ENCODE peak calls at places on chromosomes 13 and 19, in eight cellular contexts. G is astrocyte; H is pancreas; O is PC-3; Y is IMR-90; U is CD8-positive, alpha-beta memory T cell; W is H9; R is OCI-LY7. Z is an unnamed sample.

GRCh38 chr13:90899411-90899810 is 448.1 kb upstream of the MIR17HG start:
- DNase-seq in G (no peak), H (no peak), O (no peak), Y (no peak), U (no peak), W (no peak), R (no peak), Z (no peak)

GRCh38 chr13:111953546-111954178 is 113.3 kb upstream of the SOX1 start:
- DNase-seq in G (no peak), H (no peak), O (no peak), Y (no peak), U (no peak), W (peak), R (no peak), Z (no peak)

GRCh38 chr19:51256053-51256682 is 5.3 kb downstream of the SIGLECL1 start:
- DNase-seq in G (no peak), H (no peak), O (no peak), Y (no peak), U (no peak), W (no peak), R (no peak), Z (no peak)

GRCh38 chr19:40193587-40193849 is 2.3 kb downstream of the MAP3K10 start:
- DNase-seq in G (peak), H (no peak), O (no peak), Y (peak), U (no peak), W (no peak), R (no peak), Z (no peak)

GRCh38 chr19:50387868-50388245 is 3.7 kb downstream of the POLD1 start:
- DNase-seq in G (no peak), H (no peak), O (no peak), Y (no peak), U (no peak), W (no peak), R (no peak), Z (no peak)

GRCh38 chr13:91119643-91120042 is 227.8 kb upstream of the MIR17HG start:
- DNase-seq in G (no peak), H (no peak), O (no peak), Y (no peak), U (no peak), W (no peak), R (no peak), Z (no peak)

GRCh38 chr13:111121421-111121820 is 6.3 kb downstream of the ARHGEF7 start:
- DNase-seq in G (no peak), H (no peak), O (no peak), Y (no peak), U (no peak), W (no peak), R (no peak), Z (no peak)

GRCh38 chr13:100115693-100116254 is 26.9 kb downstream of the PCCA start:
- DNase-seq in G (no peak), H (no peak), O (no peak), Y (no peak), U (no peak), W (no peak), R (no peak), Z (no peak)

GRCh38 chr19:4068058-4068966 is 1.6 kb upstream of the ZBTB7A start:
- DNase-seq in G (no peak), H (no peak), O (no peak), Y (no peak), U (no peak), W (no peak), R (peak), Z (no peak)

GRCh38 chr19:39735688-39736087 is 2.1 kb downstream of the CLC start:
- DNase-seq in G (no peak), H (no peak), O (no peak), Y (no peak), U (no peak), W (no peak), R (no peak), Z (no peak)

GRCh38 chr13:112693831-112694497 is 4.1 kb downstream of the ATP11A start:
- DNase-seq in G (peak), H (no peak), O (peak), Y (peak), U (no peak), W (peak), R (no peak), Z (peak)

GRCh38 chr19:39342647-39343305 is 555 bp downstream of the SAMD4B start:
- DNase-seq in G (no peak), H (no peak), O (no peak), Y (no peak), U (no peak), W (no peak), R (no peak), Z (no peak)

GRCh38 chr19:35903550-35904179 is 1.3 kb downstream of the HCST start:
- DNase-seq in G (peak), H (peak), O (peak), Y (peak), U (peak), W (peak), R (peak), Z (peak)

GRCh38 chr19:44576843-44577565 is 36.4 kb upstream of the IGSF23 start:
- DNase-seq in G (peak), H (no peak), O (peak), Y (peak), U (no peak), W (peak), R (peak), Z (peak)

GRCh38 chr19:53612762-53613526 is 18.9 kb upstream of the DPRX start:
- DNase-seq in G (no peak), H (no peak), O (peak), Y (no peak), U (no peak), W (peak), R (no peak), Z (no peak)

GRCh38 chr19:32464279-32464678 is 58.7 kb downstream of the DPY19L3 start:
- DNase-seq in G (no peak), H (no peak), O (peak), Y (peak), U (no peak), W (no peak), R (peak), Z (peak)

GRCh38 chr13:79560954-79561353 is 80.0 kb downstream of the NDFIP2 start:
- DNase-seq in G (no peak), H (no peak), O (peak), Y (no peak), U (no peak), W (no peak), R (no peak), Z (no peak)

GRCh38 chr13:76293751-76294150 is 592.5 kb downstream of the KCTD12 start:
- DNase-seq in G (no peak), H (no peak), O (peak), Y (no peak), U (no peak), W (no peak), R (no peak), Z (peak)

GRCh38 chr19:1985588-1986356 is 29.7 kb downstream of the BTBD2 start:
- DNase-seq in G (no peak), H (no peak), O (no peak), Y (no peak), U (no peak), W (peak), R (no peak), Z (no peak)

GRCh38 chr19:41359741-41360140 is 4.2 kb downstream of the B9D2 start:
- DNase-seq in G (no peak), H (no peak), O (no peak), Y (no peak), U (no peak), W (no peak), R (no peak), Z (no peak)

GRCh38 chr19:32201661-32202060 is 143.7 kb upstream of the ZNF507 start:
- DNase-seq in G (no peak), H (no peak), O (no peak), Y (no peak), U (no peak), W (no peak), R (no peak), Z (no peak)

GRCh38 chr19:11496391-11497163 is 9.1 kb downstream of the ZNF653 start:
- DNase-seq in G (peak), H (peak), O (peak), Y (peak), U (peak), W (peak), R (peak), Z (peak)

GRCh38 chr13:80504453-80504852 is 163.5 kb upstream of the SPRY2 start:
- DNase-seq in G (no peak), H (no peak), O (no peak), Y (no peak), U (no peak), W (no peak), R (no peak), Z (no peak)

GRCh38 chr13:31627097-31627496 is 112.2 kb upstream of the RXFP2 start:
- DNase-seq in G (peak), H (no peak), O (no peak), Y (peak), U (no peak), W (no peak), R (no peak), Z (peak)

GRCh38 chr19:40376286-40376862 is 13.6 kb downstream of the HIPK4 start:
- DNase-seq in G (no peak), H (no peak), O (no peak), Y (no peak), U (no peak), W (no peak), R (no peak), Z (no peak)

GRCh38 chr13:65834897-65835296 is 1395.2 kb downstream of the PCDH9 start:
- DNase-seq in G (no peak), H (no peak), O (no peak), Y (peak), U (no peak), W (no peak), R (no peak), Z (peak)

GRCh38 chr13:44431150-44431549 is 57.5 kb downstream of the SERP2 start:
- DNase-seq in G (no peak), H (no peak), O (no peak), Y (no peak), U (no peak), W (no peak), R (no peak), Z (no peak)

GRCh38 chr13:44389856-44390255 is 16.2 kb downstream of the SERP2 start:
- DNase-seq in G (no peak), H (no peak), O (no peak), Y (no peak), U (no peak), W (no peak), R (no peak), Z (no peak)

GRCh38 chr19:6362024-6362344 is 653 bp downstream of the CLPP start:
- DNase-seq in G (no peak), H (no peak), O (no peak), Y (no peak), U (no peak), W (no peak), R (no peak), Z (no peak)

GRCh38 chr19:11931051-11931450 is 6.1 kb downstream of the ZNF700 start:
- DNase-seq in G (peak), H (no peak), O (no peak), Y (peak), U (no peak), W (no peak), R (no peak), Z (peak)

GRCh38 chr19:4811328-4812131 is 20.0 kb downstream of the TICAM1 start:
- DNase-seq in G (no peak), H (peak), O (peak), Y (peak), U (peak), W (peak), R (peak), Z (peak)

GRCh38 chr19:681638-682037 is 5.4 kb downstream of the FSTL3 start:
- DNase-seq in G (no peak), H (no peak), O (no peak), Y (no peak), U (no peak), W (no peak), R (no peak), Z (no peak)

GRCh38 chr19:18170714-18171255 is 2.8 kb upstream of the IFI30 start:
- DNase-seq in G (no peak), H (no peak), O (no peak), Y (no peak), U (no peak), W (no peak), R (peak), Z (no peak)
- H3K27ac ChIP-seq in G (no peak), H (peak), O (no peak), Y (no peak), U (no peak), W (no peak), R (peak), Z (no peak)

GRCh38 chr13:92494915-92495314 is 731.7 kb upstream of the GPC6 start:
- DNase-seq in G (no peak), H (no peak), O (no peak), Y (no peak), U (no peak), W (no peak), R (no peak), Z (no peak)
- H3K27ac ChIP-seq in G (no peak), H (no peak), O (no peak), Y (no peak), U (no peak), W (no peak), R (no peak), Z (no peak)

GRCh38 chr13:109156181-109156935 is 526.9 kb downstream of the MYO16 start:
- DNase-seq in G (peak), H (no peak), O (peak), Y (peak), U (no peak), W (no peak), R (no peak), Z (peak)

GRCh38 chr13:109155301-109155761 is 525.9 kb downstream of the MYO16 start:
- DNase-seq in G (peak), H (no peak), O (peak), Y (peak), U (no peak), W (no peak), R (no peak), Z (peak)

GRCh38 chr13:109154146-109154545 is 524.7 kb downstream of the MYO16 start:
- DNase-seq in G (peak), H (no peak), O (peak), Y (no peak), U (no peak), W (no peak), R (no peak), Z (peak)

GRCh38 chr13:109152941-109153340 is 523.5 kb downstream of the MYO16 start:
- DNase-seq in G (peak), H (no peak), O (no peak), Y (no peak), U (no peak), W (no peak), R (no peak), Z (peak)

GRCh38 chr13:109154546-109154945 is 525.1 kb downstream of the MYO16 start:
- DNase-seq in G (peak), H (no peak), O (no peak), Y (no peak), U (no peak), W (no peak), R (no peak), Z (peak)
- H3K27ac ChIP-seq in G (peak), H (no peak), O (peak), Y (peak), U (no peak), W (no peak), R (no peak), Z (peak)

DNA sequence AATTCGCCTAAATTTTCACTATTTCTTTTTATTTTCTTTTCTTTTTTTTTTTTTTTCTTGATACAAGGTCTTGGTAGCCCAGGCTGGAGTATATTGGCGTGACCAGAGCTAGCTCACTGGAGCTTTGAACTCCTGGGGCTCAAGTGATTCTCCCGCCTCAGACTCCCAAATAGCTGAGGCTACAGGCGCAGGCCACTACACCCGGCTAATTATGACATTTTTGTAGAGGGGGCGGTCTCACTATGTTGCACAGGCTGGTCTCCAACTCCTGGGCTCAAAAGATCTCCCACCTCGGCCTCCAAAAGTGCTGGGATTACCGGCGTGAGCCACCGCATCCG is 37.3 kb upstream of the LSM14A start:
- DNase-seq in G (no peak), H (no peak), O (no peak), Y (no peak), U (no peak), W (no peak), R (no peak), Z (no peak)
- H3K27ac ChIP-seq in G (no peak), H (peak), O (peak), Y (no peak), U (peak), W (peak), R (peak), Z (no peak)

GRCh38 chr13:46342538-46342937 is 44.5 kb downstream of the RUBCNL start:
- DNase-seq in G (no peak), H (no peak), O (no peak), Y (no peak), U (no peak), W (no peak), R (no peak), Z (no peak)
- H3K27ac ChIP-seq in G (no peak), H (no peak), O (no peak), Y (no peak), U (no peak), W (no peak), R (no peak), Z (no peak)

DNA sequence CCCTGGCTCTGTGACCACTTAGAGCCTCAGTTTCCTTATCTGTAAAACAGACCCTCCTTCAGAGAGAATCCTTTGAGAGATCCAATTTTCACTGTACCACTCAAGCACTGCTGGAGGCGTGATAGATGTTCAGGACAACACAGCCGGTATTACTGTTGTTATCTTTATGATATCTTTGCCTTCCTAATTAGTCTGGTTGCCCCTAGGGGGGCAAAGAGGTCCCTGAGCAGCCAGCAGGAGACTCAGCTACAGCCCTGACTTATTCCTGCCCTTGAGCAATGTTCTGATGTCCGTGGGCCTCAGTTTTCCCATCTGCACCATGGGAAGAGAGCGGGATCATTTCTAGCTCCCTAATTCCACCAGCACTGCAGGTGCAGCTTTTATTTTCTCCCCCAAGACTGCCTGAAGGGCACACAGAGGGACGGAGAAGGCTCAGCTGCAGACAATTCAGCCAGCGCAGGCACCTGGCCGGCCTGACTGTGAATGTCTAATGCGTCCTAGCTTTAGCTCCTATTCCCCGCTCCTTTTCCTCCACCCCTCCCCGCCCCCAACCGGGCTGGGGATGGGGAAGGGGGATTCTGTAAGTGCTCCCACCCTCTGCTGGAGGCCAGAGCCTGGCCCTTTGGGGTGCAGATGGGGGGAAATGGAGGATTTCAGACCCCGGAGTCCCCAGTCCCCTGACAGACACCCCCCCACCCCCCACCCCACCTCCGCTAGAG is 16.3 kb downstream of the TLE5 start:
- DNase-seq in G (no peak), H (no peak), O (no peak), Y (no peak), U (no peak), W (peak), R (no peak), Z (no peak)
- H3K27ac ChIP-seq in G (no peak), H (peak), O (no peak), Y (no peak), U (no peak), W (no peak), R (no peak), Z (no peak)

DNA sequence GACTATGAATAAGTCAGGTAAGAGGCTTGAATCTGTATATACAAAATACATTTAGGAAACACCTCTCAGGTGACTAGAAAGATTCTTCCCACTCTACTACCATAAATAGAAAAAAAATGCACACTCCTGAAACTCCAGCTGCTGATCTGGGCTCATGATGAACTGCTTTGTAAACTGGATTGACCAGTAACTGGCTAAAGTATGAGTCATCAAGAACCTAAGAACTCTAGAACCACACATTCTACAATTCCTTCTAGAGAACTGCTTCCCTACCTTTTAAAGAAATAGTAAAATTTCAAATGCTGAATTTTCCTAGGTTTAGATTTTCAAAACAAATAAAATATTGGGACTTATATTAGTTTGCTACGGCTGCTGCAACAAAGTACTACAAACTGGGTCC is 55.2 kb downstream of the ELF1 start:
- DNase-seq in G (peak), H (no peak), O (peak), Y (peak), U (no peak), W (no peak), R (no peak), Z (peak)
- H3K27ac ChIP-seq in G (no peak), H (no peak), O (no peak), Y (no peak), U (no peak), W (no peak), R (peak), Z (no peak)

DNA sequence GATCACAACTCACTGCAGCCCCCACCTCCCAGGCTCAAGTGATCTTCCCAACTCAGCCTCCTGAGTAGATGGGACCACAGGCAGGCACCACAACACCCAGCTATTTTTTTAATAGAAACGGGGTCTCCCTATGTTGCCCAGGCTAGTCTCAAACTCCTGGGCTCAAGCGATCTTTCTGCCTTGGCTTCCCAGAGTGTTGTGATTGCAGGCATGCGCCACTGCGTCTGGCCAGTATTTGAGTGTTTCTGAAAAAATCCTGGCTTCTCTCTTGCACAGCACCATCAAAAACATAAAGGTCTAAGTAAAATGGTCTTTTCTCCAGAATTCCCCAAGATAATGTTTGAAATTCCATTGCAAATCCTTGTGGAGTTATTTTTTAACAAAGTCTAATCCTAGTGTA is 47.8 kb downstream of the ELF1 start:
- DNase-seq in G (no peak), H (no peak), O (no peak), Y (no peak), U (no peak), W (no peak), R (no peak), Z (no peak)
- H3K27ac ChIP-seq in G (no peak), H (no peak), O (no peak), Y (no peak), U (no peak), W (no peak), R (peak), Z (no peak)